ENCODE peak calls at places on chromosomes 2 and 18, in ten cellular contexts. Q is GM13976; M is mucosa of descending colon; D is pancreas; Y is nephron progenitor cell; F is endothelial cell; A is glutamatergic neuron; U is cardiac fibroblast; W is CD4-positive, alpha-beta T cell; K is lower lobe of right lung. X is an unnamed sample.

GRCh38 chr2:22494156-22494555 is 890.8 kb upstream of the KLHL29 start:
- DNase-seq in M (no peak), U (no peak), K (no peak), W (no peak), Y (no peak), F (no peak), Q (no peak), D (no peak), A (no peak), X (no peak)

GRCh38 chr2:48332286-48332685 is 197.7 kb upstream of the STON1 start:
- DNase-seq in Y (no peak), A (no peak), Q (peak), D (no peak), K (no peak), W (no peak), M (no peak), U (peak), F (no peak), X (no peak)

GRCh38 chr18:7950380-7951143 is 383.4 kb downstream of the PTPRM start:
- DNase-seq in K (no peak), M (peak), W (no peak), D (no peak), A (no peak), Q (no peak), Y (no peak), U (peak), F (no peak), X (no peak)

GRCh38 chr2:20635698-20636584 is 15.0 kb downstream of the HS1BP3 start:
- DNase-seq in M (peak), F (peak), W (no peak), Y (peak), K (peak), Q (peak), U (peak), A (peak), D (peak), X (no peak)

GRCh38 chr2:12636837-12637581 is 79.7 kb upstream of the TRIB2 start:
- DNase-seq in Q (no peak), K (no peak), M (no peak), D (no peak), A (no peak), U (peak), Y (no peak), W (no peak), F (no peak), X (peak)

GRCh38 chr2:229206548-229206947 is 64.5 kb downstream of the PID1 start:
- DNase-seq in K (no peak), Q (no peak), D (no peak), F (no peak), A (no peak), Y (no peak), W (no peak), M (peak), U (no peak), X (no peak)

GRCh38 chr18:41761329-41762028 is 193.6 kb upstream of the PIK3C3 start:
- DNase-seq in M (no peak), Q (no peak), A (no peak), U (peak), F (no peak), W (no peak), D (no peak), K (no peak), Y (no peak), X (peak)

GRCh38 chr2:172270278-172271079 is 156.9 kb upstream of the ITGA6 start:
- DNase-seq in K (no peak), A (no peak), M (peak), D (peak), Y (peak), U (no peak), Q (no peak), F (no peak), W (peak), X (no peak)

GRCh38 chr2:102971661-102972060 is 209.8 kb downstream of the TMEM182 start:
- DNase-seq in F (no peak), M (no peak), W (no peak), K (no peak), Y (no peak), U (no peak), Q (no peak), D (no peak), A (no peak), X (no peak)

GRCh38 chr2:56522605-56523089 is 338.9 kb downstream of the CCDC85A start:
- DNase-seq in A (peak), D (peak), M (no peak), F (no peak), U (peak), Y (peak), W (no peak), Q (no peak), K (peak), X (no peak)

GRCh38 chr2:19754907-19755306 is 146.9 kb downstream of the TTC32 start:
- DNase-seq in Y (no peak), U (no peak), D (no peak), M (no peak), F (no peak), K (no peak), A (no peak), W (no peak), Q (no peak), X (no peak)

GRCh38 chr18:2570772-2571199 is 519 bp downstream of the METTL4 start:
- DNase-seq in U (peak), Q (peak), D (peak), K (peak), A (peak), W (no peak), F (peak), M (peak), Y (peak), X (peak)

GRCh38 chr2:121362776-121363175 is 77.8 kb upstream of the TFCP2L1 start:
- DNase-seq in W (no peak), K (no peak), Y (no peak), M (no peak), D (no peak), A (no peak), U (no peak), Q (no peak), F (no peak), X (no peak)

GRCh38 chr2:208092093-208092832 is 32.1 kb downstream of the CRYGD start:
- DNase-seq in M (no peak), K (no peak), Y (no peak), D (no peak), U (no peak), F (no peak), A (no peak), Q (no peak), W (no peak), X (no peak)

GRCh38 chr2:14975401-14975800 is 342.9 kb downstream of the LRATD1 start:
- DNase-seq in K (no peak), A (no peak), M (no peak), W (no peak), D (no peak), F (no peak), Y (no peak), U (no peak), Q (no peak), X (no peak)

GRCh38 chr2:76711490-76711889 is 810.7 kb downstream of the LRRTM4 start:
- DNase-seq in K (no peak), Q (no peak), Y (no peak), M (no peak), U (no peak), D (no peak), W (no peak), F (no peak), A (no peak), X (no peak)

GRCh38 chr2:157557770-157558169 is 70.9 kb downstream of the ACVR1C start:
- DNase-seq in U (no peak), W (no peak), F (no peak), D (no peak), Y (no peak), A (no peak), K (no peak), M (no peak), Q (no peak), X (no peak)

GRCh38 chr2:17759805-17760204 is 5.9 kb downstream of the GEN1 start:
- DNase-seq in W (no peak), A (no peak), K (no peak), Y (no peak), M (no peak), D (no peak), F (no peak), Q (no peak), U (peak), X (no peak)

GRCh38 chr2:69224495-69224803 is 162.6 kb downstream of the GFPT1 start:
- DNase-seq in Y (no peak), F (no peak), U (no peak), D (no peak), M (peak), K (no peak), Q (no peak), A (no peak), W (no peak), X (no peak)
- TF ChIP-seq CTCF in Y (no peak), F (no peak), U (no peak), D (no peak), M (no peak), K (no peak), Q (no peak), A (no peak), W (no peak), X (no peak)

GRCh38 chr2:149037851-149038250 is 648 bp upstream of the LYPD6B start:
- DNase-seq in D (peak), K (no peak), U (no peak), F (no peak), A (no peak), M (no peak), Q (no peak), W (no peak), Y (no peak), X (no peak)
- TF ChIP-seq CTCF in D (no peak), K (no peak), U (no peak), F (no peak), A (no peak), M (no peak), Q (no peak), W (no peak), Y (no peak), X (no peak)

GRCh38 chr2:218130822-218131221 is 5.0 kb downstream of the CXCR2 start:
- DNase-seq in A (no peak), D (no peak), F (no peak), Y (no peak), K (no peak), M (no peak), W (no peak), U (no peak), Q (no peak), X (no peak)
- TF ChIP-seq CTCF in A (no peak), D (no peak), F (no peak), Y (no peak), K (no peak), M (no peak), W (no peak), U (no peak), Q (no peak), X (no peak)

GRCh38 chr18:79985172-79985571 is 3.2 kb downstream of the TXNL4A start:
- DNase-seq in M (no peak), Q (no peak), U (no peak), F (no peak), A (no peak), Y (no peak), K (no peak), D (no peak), W (no peak), X (no peak)

GRCh38 chr18:79988925-79989361 is 580 bp upstream of the TXNL4A start:
- DNase-seq in W (peak), M (no peak), F (no peak), K (peak), Q (no peak), U (peak), A (no peak), Y (no peak), D (peak), X (no peak)

GRCh38 chr18:79986726-79987125 is 1.6 kb downstream of the TXNL4A start:
- DNase-seq in M (no peak), W (no peak), D (no peak), Y (no peak), K (no peak), U (no peak), A (no peak), Q (no peak), F (no peak), X (no peak)

GRCh38 chr18:79987566-79987965 is 797 bp downstream of the TXNL4A start:
- DNase-seq in F (no peak), Q (no peak), M (no peak), D (no peak), K (no peak), U (peak), Y (no peak), W (no peak), A (no peak), X (no peak)

DNA sequence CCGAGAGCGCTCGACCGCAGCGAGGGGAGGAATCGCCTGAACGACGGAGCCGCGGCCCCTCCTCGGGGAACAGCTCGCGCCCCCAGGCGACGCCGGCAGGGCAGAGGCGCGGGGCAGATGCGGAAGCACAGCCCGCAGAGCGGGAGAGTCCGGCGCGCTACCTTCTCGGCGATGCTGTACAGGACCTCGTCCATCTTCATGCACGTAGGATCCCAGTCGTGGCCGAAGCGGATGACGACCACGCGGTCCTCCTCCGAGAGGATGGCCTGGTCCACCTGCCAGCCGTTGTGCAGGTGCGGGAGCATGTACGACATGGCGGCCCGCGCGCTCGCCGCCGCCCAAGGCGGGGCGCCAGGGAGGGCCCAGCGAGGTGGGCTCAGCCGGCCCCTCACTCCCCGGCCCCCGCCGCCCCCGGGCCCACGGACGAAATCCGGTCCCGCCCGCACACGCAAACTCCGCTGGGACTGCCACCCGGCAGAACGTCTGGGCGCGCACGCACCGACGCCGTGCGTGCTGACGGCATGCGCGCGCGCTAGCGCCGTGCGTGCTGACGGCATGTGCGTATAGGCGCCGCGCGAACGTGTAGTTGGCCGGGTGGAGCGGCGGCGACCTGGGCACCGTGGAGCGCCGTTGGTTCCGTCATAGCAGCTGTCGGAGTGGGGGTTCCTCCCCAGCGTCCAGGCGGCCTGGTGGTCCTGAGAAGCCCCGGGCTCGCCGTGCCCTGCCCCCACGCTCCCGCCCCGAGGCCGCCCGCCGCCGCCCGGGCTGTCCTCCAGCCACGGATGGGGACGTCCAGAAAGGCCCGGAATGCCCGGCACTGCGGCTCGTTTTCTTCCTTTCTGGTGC is at the start of gene TXNL4A:
- DNase-seq in W (peak), D (peak), M (peak), Y (peak), Q (peak), K (peak), U (peak), A (peak), F (peak), X (no peak)
- TF ChIP-seq CTCF in W (peak), D (no peak), M (no peak), Y (no peak), Q (peak), K (peak), U (peak), A (no peak), F (no peak), X (peak)